ENCODE peak calls at places on chromosome 1, in six cellular contexts. J is psoas muscle, S is mammary epithelial cell, R is fibroblast of lung, G is lung, K is A549. F is an unnamed sample. For H3K4me1, the result is how much of the 10 kb centered on the place peaks cover.

GRCh38 chr1:163090321-163090945 is 21.3 kb downstream of the RGS4 start:
- DNase-seq in J (no peak), S (peak), K (no peak), R (peak), G (no peak), F (no peak)

GRCh38 chr1:154961497-154962237 is at the start of gene PYGO2:
- DNase-seq in S (peak), R (peak), J (peak), G (peak), K (peak), F (peak)

GRCh38 chr1:37752583-37753471 is 12.1 kb downstream of the EPHA10 start:
- DNase-seq in R (peak), K (peak), J (no peak), S (no peak), G (no peak), F (no peak)

GRCh38 chr1:207644852-207645631 is at the start of gene CR1L:
- DNase-seq in J (peak), K (peak), R (peak), G (peak), S (peak), F (peak)

GRCh38 chr1:58812926-58813325 is 29.1 kb upstream of the JUN start:
- DNase-seq in J (no peak), G (no peak), R (no peak), K (no peak), S (peak), F (peak)

GRCh38 chr1:16215882-16216753 is 3.7 kb upstream of the ARHGEF19 start:
- DNase-seq in G (peak), J (peak), S (no peak), K (peak), R (peak), F (no peak)

GRCh38 chr1:24822887-24823286 is 77.6 kb downstream of the CLIC4 start:
- DNase-seq in G (no peak), J (no peak), S (no peak), R (no peak), K (no peak), F (no peak)

GRCh38 chr1:119040906-119041305 is 52.8 kb upstream of the TBX15 start:
- DNase-seq in K (no peak), S (no peak), J (peak), G (peak), R (no peak), F (no peak)

GRCh38 chr1:172907834-172908326 is 142.9 kb downstream of the TNFSF18 start:
- DNase-seq in J (no peak), G (no peak), R (no peak), K (no peak), S (no peak), F (no peak)

GRCh38 chr1:51724797-51725196 is 107.9 kb downstream of the OSBPL9 start:
- DNase-seq in G (no peak), J (no peak), R (no peak), S (no peak), K (no peak), F (no peak)

GRCh38 chr1:3504823-3505155 is 50.3 kb downstream of the ARHGEF16 start:
- DNase-seq in K (no peak), G (no peak), J (no peak), R (no peak), S (no peak), F (no peak)

GRCh38 chr1:35192056-35192852 is 691 bp downstream of the SFPQ start:
- DNase-seq in J (peak), R (peak), G (peak), S (peak), K (peak), F (peak)

GRCh38 chr1:35191429-35192055 is 1.4 kb downstream of the SFPQ start:
- DNase-seq in S (no peak), R (no peak), K (no peak), J (no peak), G (no peak), F (no peak)

GRCh38 chr1:35188578-35189392 is 4.2 kb downstream of the SFPQ start:
- DNase-seq in S (no peak), K (no peak), R (no peak), J (no peak), G (no peak), F (no peak)

GRCh38 chr1:35190784-35191183 is 2.2 kb downstream of the SFPQ start:
- DNase-seq in R (peak), J (no peak), G (no peak), K (no peak), S (peak), F (no peak)

GRCh38 chr1:35192853-35193664 is at the start of gene SFPQ:
- DNase-seq in R (peak), S (peak), K (peak), G (peak), J (peak), F (peak)
- H3K4me1 ChIP-seq in R (under half), S (under half), K (under half), G (under half), J (under half), F (under half)

GRCh38 chr1:181896824-181897223 is 164.7 kb downstream of the ZNF648 start:
- DNase-seq in G (no peak), J (no peak), R (no peak), K (no peak), S (no peak), F (no peak)
- H3K4me1 ChIP-seq in G (under half), J (under half), R (under half), K (under half), S (under half), F (under half)

GRCh38 chr1:10723317-10723716 is 73.1 kb downstream of the CASZ1 start:
- DNase-seq in R (no peak), J (no peak), K (no peak), G (no peak), S (no peak), F (no peak)
- H3K4me1 ChIP-seq in R (under half), J (half or more), K (under half), G (under half), S (under half), F (under half)

GRCh38 chr1:206557636-206558473 is 50.5 kb downstream of the RASSF5 start:
- DNase-seq in G (peak), S (no peak), J (no peak), R (no peak), K (no peak), F (peak)

GRCh38 chr1:206559661-206559995 is 52.3 kb downstream of the RASSF5 start:
- DNase-seq in K (no peak), G (no peak), J (no peak), R (no peak), S (no peak), F (no peak)

GRCh38 chr1:206556748-206557635 is 49.7 kb downstream of the RASSF5 start:
- DNase-seq in K (peak), J (peak), S (peak), R (peak), G (peak), F (peak)

GRCh38 chr1:206560021-206560716 is 52.1 kb downstream of the EIF2D start:
- DNase-seq in J (no peak), G (no peak), R (no peak), K (no peak), S (no peak), F (no peak)

DNA sequence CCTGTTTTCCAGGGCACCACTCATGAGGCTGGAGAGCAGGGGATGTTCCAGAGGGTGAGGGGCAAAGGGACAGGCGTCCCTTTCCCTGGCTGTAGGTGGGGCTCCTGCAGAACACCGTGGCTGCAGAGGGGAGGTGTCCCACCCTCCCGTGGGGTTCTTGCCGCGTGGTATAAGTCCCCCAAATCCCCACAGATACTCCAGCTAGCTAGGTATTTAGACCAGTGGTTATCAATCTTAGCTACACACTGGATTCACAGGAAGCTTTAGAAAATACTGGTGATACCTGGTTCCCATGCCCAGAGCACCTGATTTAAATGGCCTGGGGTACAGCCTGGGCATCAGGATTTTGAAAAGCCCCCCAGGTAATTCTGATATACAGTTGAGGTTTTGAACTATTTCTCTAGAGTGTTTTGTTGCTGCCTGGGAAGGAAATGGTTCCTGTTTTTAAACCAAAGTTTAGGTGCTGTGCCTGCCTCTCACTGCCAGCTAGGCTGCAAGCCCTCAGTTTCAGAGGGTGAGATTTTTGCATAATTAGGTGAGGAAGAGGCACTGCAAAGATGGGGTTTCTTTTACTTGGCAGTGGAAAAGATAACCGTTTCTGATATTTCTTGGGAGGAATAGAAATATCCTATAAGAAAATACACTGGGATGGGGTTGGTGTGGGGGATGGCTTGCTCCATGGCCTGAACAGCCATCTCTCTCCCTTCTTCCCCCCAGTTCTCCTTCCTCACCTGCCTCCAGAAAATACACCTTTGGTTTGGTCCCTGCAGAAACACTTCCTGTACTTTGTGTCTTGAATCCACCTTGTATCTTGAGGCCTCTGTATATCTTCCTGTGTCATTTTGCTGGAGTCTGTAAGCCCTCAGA is 51.7 kb downstream of the RASSF5 start:
- DNase-seq in R (no peak), S (no peak), K (no peak), G (no peak), J (no peak), F (peak)
- H3K4me1 ChIP-seq in R (under half), S (under half), K (under half), G (under half), J (under half), F (half or more)

GRCh38 chr1:229270547-229271447 is at the start of gene RAB4A:
- DNase-seq in J (peak), K (peak), S (peak), G (peak), R (peak), F (peak)

GRCh38 chr1:229271448-229272120 is 673 bp downstream of the RAB4A start:
- DNase-seq in J (no peak), K (no peak), S (no peak), G (no peak), R (peak), F (peak)

GRCh38 chr1:229275005-229275404 is 4.1 kb downstream of the RAB4A start:
- DNase-seq in R (no peak), S (no peak), G (no peak), J (no peak), K (no peak), F (no peak)

GRCh38 chr1:229272164-229273158 is 1.6 kb downstream of the RAB4A start:
- DNase-seq in G (no peak), J (no peak), S (no peak), K (no peak), R (no peak), F (no peak)

DNA sequence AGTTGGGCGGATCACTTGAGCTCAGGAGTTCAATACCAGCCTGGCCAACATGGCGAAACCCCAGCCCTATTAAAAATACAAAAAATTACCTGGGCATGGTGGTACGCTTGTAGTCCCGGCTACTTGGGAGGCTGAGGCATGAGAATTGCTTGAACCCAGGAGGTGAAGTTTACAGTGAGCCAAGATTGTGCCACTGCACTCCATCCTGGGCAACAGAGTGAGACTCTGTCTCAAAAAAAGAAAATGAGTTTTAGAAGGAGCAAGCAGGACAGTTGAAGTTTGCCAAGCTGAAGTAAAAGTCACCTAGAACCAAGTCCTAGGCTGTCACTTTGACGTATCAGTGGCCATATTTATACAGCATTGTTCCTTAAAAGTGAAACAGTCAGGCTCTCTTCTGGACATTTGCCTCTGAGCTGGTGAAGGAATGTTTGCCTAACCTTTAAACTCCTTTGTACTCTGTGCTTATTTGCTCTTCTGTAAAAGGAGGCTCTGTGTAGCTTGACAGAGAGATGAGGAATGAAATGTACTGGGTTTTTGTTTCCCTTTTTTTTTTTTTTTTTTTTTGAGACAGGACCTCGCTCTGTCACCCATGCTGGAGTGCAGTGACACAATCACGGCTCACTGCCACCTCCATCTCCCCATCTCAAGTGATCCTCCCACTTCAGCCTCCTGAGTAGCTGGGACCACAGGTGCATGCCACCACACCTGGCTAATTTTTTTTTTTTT is 2.8 kb downstream of the RAB4A start:
- DNase-seq in S (no peak), J (no peak), G (no peak), K (no peak), R (no peak), F (no peak)
- H3K4me1 ChIP-seq in S (under half), J (half or more), G (under half), K (under half), R (under half), F (under half)

GRCh38 chr1:183103577-183103976 is 80.4 kb downstream of the LAMC1 start:
- DNase-seq in G (no peak), K (no peak), R (no peak), J (no peak), S (no peak), F (no peak)

GRCh38 chr1:183103141-183103540 is 79.9 kb downstream of the LAMC1 start:
- DNase-seq in R (no peak), K (no peak), J (peak), G (no peak), S (no peak), F (no peak)

GRCh38 chr1:183106166-183106565 is 79.9 kb upstream of the LAMC2 start:
- DNase-seq in K (no peak), J (no peak), R (peak), S (no peak), G (no peak), F (no peak)

GRCh38 chr1:183105449-183105848 is 80.6 kb upstream of the LAMC2 start:
- DNase-seq in S (no peak), J (no peak), K (no peak), G (no peak), R (peak), F (no peak)

DNA sequence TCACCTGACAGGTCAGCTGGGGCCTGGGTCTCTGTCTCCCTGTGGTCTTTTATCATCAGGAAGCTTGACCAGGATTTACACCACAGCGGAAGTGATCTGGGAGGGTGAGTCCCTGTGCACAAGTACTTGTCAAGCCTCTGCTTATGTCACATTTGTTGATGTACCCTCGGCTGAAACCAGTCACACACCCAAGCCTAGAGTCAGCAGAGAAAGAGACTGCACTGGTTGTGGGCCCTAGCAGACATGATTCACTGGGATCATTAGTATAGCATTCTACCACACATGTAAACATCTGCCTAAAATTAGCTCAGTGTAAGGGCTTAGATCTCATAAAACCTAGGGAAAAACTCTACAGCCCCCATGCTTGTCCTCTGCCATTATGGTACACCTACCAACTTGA is 79.3 kb upstream of the LAMC2 start:
- DNase-seq in K (no peak), J (no peak), G (no peak), R (peak), S (no peak), F (no peak)
- H3K4me1 ChIP-seq in K (under half), J (half or more), G (under half), R (under half), S (under half), F (under half)

DNA sequence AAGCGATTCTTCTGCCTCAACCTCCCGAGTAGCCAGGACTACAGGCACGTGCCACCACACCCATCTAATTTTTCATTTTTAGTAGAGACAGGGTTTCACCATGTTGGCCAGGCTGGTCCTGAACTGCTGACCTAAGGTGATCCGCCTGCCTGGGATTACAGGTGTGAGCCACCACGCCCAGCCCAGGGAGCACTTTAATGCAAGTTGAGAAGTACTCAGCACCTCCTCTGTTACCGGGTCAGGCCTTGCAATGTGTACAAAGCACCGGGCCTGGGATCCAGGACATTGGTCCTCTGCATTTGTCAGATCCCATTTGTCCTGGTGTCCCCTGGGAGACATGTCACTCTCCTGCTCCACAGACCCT is 143.6 kb downstream of the TOMM20 start:
- DNase-seq in K (no peak), J (no peak), S (no peak), G (no peak), R (no peak), F (no peak)
- H3K4me1 ChIP-seq in K (half or more), J (under half), S (under half), G (under half), R (under half), F (under half)

GRCh38 chr1:201502511-201502857 is 4.4 kb downstream of the CSRP1 start:
- DNase-seq in S (no peak), K (no peak), G (no peak), J (no peak), R (no peak), F (no peak)

GRCh38 chr1:201504799-201505504 is 2.0 kb downstream of the CSRP1 start:
- DNase-seq in G (no peak), R (no peak), S (no peak), K (no peak), J (no peak), F (no peak)

GRCh38 chr1:201504179-201504631 is 2.7 kb downstream of the CSRP1 start:
- DNase-seq in R (peak), K (no peak), S (no peak), J (no peak), G (no peak), F (no peak)

GRCh38 chr1:201501812-201502510 is 5.0 kb downstream of the CSRP1 start:
- DNase-seq in G (no peak), K (no peak), S (no peak), R (no peak), J (no peak), F (no peak)

GRCh38 chr1:201503397-201504176 is 3.3 kb downstream of the CSRP1 start:
- DNase-seq in G (no peak), S (peak), J (no peak), K (peak), R (peak), F (no peak)
- H3K4me1 ChIP-seq in G (under half), S (half or more), J (under half), K (half or more), R (under half), F (under half)

GRCh38 chr1:114750780-114751179 is 7.0 kb downstream of the CSDE1 start:
- DNase-seq in G (no peak), J (no peak), K (no peak), S (no peak), R (peak), F (no peak)
- H3K4me1 ChIP-seq in G (under half), J (half or more), K (under half), S (under half), R (under half), F (half or more)

F was measured in naive thymus-derived CD4-positive, alpha-beta T cell.